ENCODE peak calls at places on chromosomes 4 and X, in nine cellular contexts. One of them, this sample, is unnamed.

GRCh38 chrX:151713859-151714258 is 2.0 kb upstream of the FATE1 start:
- DNase-seq in Caki2: peak
- DNase-seq in neuronal stem cell: no peak
- DNase-seq in CD8-positive, alpha-beta T cell: no peak
- DNase-seq in substantia nigra: no peak
- DNase-seq in naive thymus-derived CD4-positive, alpha-beta T cell: no peak
- DNase-seq in NCI-H460: peak
- DNase-seq in activated T-helper 1 cell treated with anti-CD3 and anti-CD28 coated beads, Interleukin-12 subunit alpha, Interleukin-12 subunit beta, Interleukin-2, Interleukin-4 antibody, amounts not matched to agents 30 ng/mL and 10 ng/mL and 1 ng/mL, durations not matched to agents 14 hours and 24 hours and 36 hours: no peak
- DNase-seq in BE2C: peak
- DNase-seq in this sample: no peak

GRCh38 chr4:137025484-137026059 is 506.7 kb downstream of the PCDH18 start:
- DNase-seq in Caki2: no peak
- DNase-seq in neuronal stem cell: no peak
- DNase-seq in CD8-positive, alpha-beta T cell: no peak
- DNase-seq in substantia nigra: no peak
- DNase-seq in naive thymus-derived CD4-positive, alpha-beta T cell: no peak
- DNase-seq in NCI-H460: no peak
- DNase-seq in activated T-helper 1 cell treated with anti-CD3 and anti-CD28 coated beads, Interleukin-12 subunit alpha, Interleukin-12 subunit beta, Interleukin-2, Interleukin-4 antibody, amounts not matched to agents 30 ng/mL and 10 ng/mL and 1 ng/mL, durations not matched to agents 14 hours and 24 hours and 36 hours: no peak
- DNase-seq in BE2C: no peak
- DNase-seq in this sample: no peak

GRCh38 chr4:126207892-126208291 is 893.1 kb downstream of the FAT4 start:
- DNase-seq in Caki2: no peak
- DNase-seq in neuronal stem cell: no peak
- DNase-seq in CD8-positive, alpha-beta T cell: no peak
- DNase-seq in substantia nigra: no peak
- DNase-seq in naive thymus-derived CD4-positive, alpha-beta T cell: no peak
- DNase-seq in NCI-H460: no peak
- DNase-seq in activated T-helper 1 cell treated with anti-CD3 and anti-CD28 coated beads, Interleukin-12 subunit alpha, Interleukin-12 subunit beta, Interleukin-2, Interleukin-4 antibody, amounts not matched to agents 30 ng/mL and 10 ng/mL and 1 ng/mL, durations not matched to agents 14 hours and 24 hours and 36 hours: no peak
- DNase-seq in BE2C: no peak
- DNase-seq in this sample: no peak

GRCh38 chr4:137502730-137503129 is 29.6 kb downstream of the PCDH18 start:
- DNase-seq in Caki2: no peak
- DNase-seq in neuronal stem cell: no peak
- DNase-seq in CD8-positive, alpha-beta T cell: no peak
- DNase-seq in substantia nigra: no peak
- DNase-seq in naive thymus-derived CD4-positive, alpha-beta T cell: no peak
- DNase-seq in NCI-H460: no peak
- DNase-seq in activated T-helper 1 cell treated with anti-CD3 and anti-CD28 coated beads, Interleukin-12 subunit alpha, Interleukin-12 subunit beta, Interleukin-2, Interleukin-4 antibody, amounts not matched to agents 30 ng/mL and 10 ng/mL and 1 ng/mL, durations not matched to agents 14 hours and 24 hours and 36 hours: no peak
- DNase-seq in BE2C: no peak
- DNase-seq in this sample: no peak

GRCh38 chrX:90040807-90041206 is 119.1 kb downstream of the TGIF2LX start:
- DNase-seq in Caki2: no peak
- DNase-seq in neuronal stem cell: no peak
- DNase-seq in CD8-positive, alpha-beta T cell: no peak
- DNase-seq in substantia nigra: no peak
- DNase-seq in naive thymus-derived CD4-positive, alpha-beta T cell: no peak
- DNase-seq in NCI-H460: no peak
- DNase-seq in activated T-helper 1 cell treated with anti-CD3 and anti-CD28 coated beads, Interleukin-12 subunit alpha, Interleukin-12 subunit beta, Interleukin-2, Interleukin-4 antibody, amounts not matched to agents 30 ng/mL and 10 ng/mL and 1 ng/mL, durations not matched to agents 14 hours and 24 hours and 36 hours: no peak
- DNase-seq in BE2C: no peak
- DNase-seq in this sample: no peak

GRCh38 chr4:82618321-82618720 is 56.5 kb upstream of the TMEM150C start:
- DNase-seq in Caki2: no peak
- DNase-seq in neuronal stem cell: no peak
- DNase-seq in CD8-positive, alpha-beta T cell: no peak
- DNase-seq in substantia nigra: no peak
- DNase-seq in naive thymus-derived CD4-positive, alpha-beta T cell: no peak
- DNase-seq in NCI-H460: no peak
- DNase-seq in activated T-helper 1 cell treated with anti-CD3 and anti-CD28 coated beads, Interleukin-12 subunit alpha, Interleukin-12 subunit beta, Interleukin-2, Interleukin-4 antibody, amounts not matched to agents 30 ng/mL and 10 ng/mL and 1 ng/mL, durations not matched to agents 14 hours and 24 hours and 36 hours: no peak
- DNase-seq in BE2C: peak
- DNase-seq in this sample: no peak

GRCh38 chr4:55947912-55948725 is 626 bp upstream of the CEP135 start:
- DNase-seq in Caki2: peak
- DNase-seq in neuronal stem cell: no peak
- DNase-seq in CD8-positive, alpha-beta T cell: peak
- DNase-seq in substantia nigra: no peak
- DNase-seq in naive thymus-derived CD4-positive, alpha-beta T cell: no peak
- DNase-seq in NCI-H460: peak
- DNase-seq in activated T-helper 1 cell treated with anti-CD3 and anti-CD28 coated beads, Interleukin-12 subunit alpha, Interleukin-12 subunit beta, Interleukin-2, Interleukin-4 antibody, amounts not matched to agents 30 ng/mL and 10 ng/mL and 1 ng/mL, durations not matched to agents 14 hours and 24 hours and 36 hours: peak
- DNase-seq in BE2C: no peak
- DNase-seq in this sample: no peak

GRCh38 chr4:16250665-16251365 is 24.5 kb upstream of the TAPT1 start:
- DNase-seq in Caki2: peak
- DNase-seq in neuronal stem cell: no peak
- DNase-seq in CD8-positive, alpha-beta T cell: no peak
- DNase-seq in substantia nigra: no peak
- DNase-seq in naive thymus-derived CD4-positive, alpha-beta T cell: no peak
- DNase-seq in NCI-H460: no peak
- DNase-seq in activated T-helper 1 cell treated with anti-CD3 and anti-CD28 coated beads, Interleukin-12 subunit alpha, Interleukin-12 subunit beta, Interleukin-2, Interleukin-4 antibody, amounts not matched to agents 30 ng/mL and 10 ng/mL and 1 ng/mL, durations not matched to agents 14 hours and 24 hours and 36 hours: no peak
- DNase-seq in BE2C: no peak
- DNase-seq in this sample: no peak

GRCh38 chr4:175252642-175253041 is 334.5 kb downstream of the ADAM29 start:
- DNase-seq in Caki2: no peak
- DNase-seq in neuronal stem cell: no peak
- DNase-seq in CD8-positive, alpha-beta T cell: no peak
- DNase-seq in substantia nigra: no peak
- DNase-seq in naive thymus-derived CD4-positive, alpha-beta T cell: no peak
- DNase-seq in NCI-H460: no peak
- DNase-seq in activated T-helper 1 cell treated with anti-CD3 and anti-CD28 coated beads, Interleukin-12 subunit alpha, Interleukin-12 subunit beta, Interleukin-2, Interleukin-4 antibody, amounts not matched to agents 30 ng/mL and 10 ng/mL and 1 ng/mL, durations not matched to agents 14 hours and 24 hours and 36 hours: no peak
- DNase-seq in BE2C: no peak
- DNase-seq in this sample: no peak

GRCh38 chr4:153592090-153592489 is 92.0 kb upstream of the TLR2 start:
- DNase-seq in Caki2: no peak
- DNase-seq in neuronal stem cell: no peak
- DNase-seq in CD8-positive, alpha-beta T cell: no peak
- DNase-seq in substantia nigra: no peak
- DNase-seq in naive thymus-derived CD4-positive, alpha-beta T cell: no peak
- DNase-seq in NCI-H460: no peak
- DNase-seq in activated T-helper 1 cell treated with anti-CD3 and anti-CD28 coated beads, Interleukin-12 subunit alpha, Interleukin-12 subunit beta, Interleukin-2, Interleukin-4 antibody, amounts not matched to agents 30 ng/mL and 10 ng/mL and 1 ng/mL, durations not matched to agents 14 hours and 24 hours and 36 hours: no peak
- DNase-seq in BE2C: no peak
- DNase-seq in this sample: no peak

GRCh38 chr4:7153711-7154110 is 38.6 kb upstream of the SORCS2 start:
- DNase-seq in Caki2: no peak
- DNase-seq in neuronal stem cell: no peak
- DNase-seq in CD8-positive, alpha-beta T cell: no peak
- DNase-seq in substantia nigra: no peak
- DNase-seq in naive thymus-derived CD4-positive, alpha-beta T cell: no peak
- DNase-seq in NCI-H460: no peak
- DNase-seq in activated T-helper 1 cell treated with anti-CD3 and anti-CD28 coated beads, Interleukin-12 subunit alpha, Interleukin-12 subunit beta, Interleukin-2, Interleukin-4 antibody, amounts not matched to agents 30 ng/mL and 10 ng/mL and 1 ng/mL, durations not matched to agents 14 hours and 24 hours and 36 hours: no peak
- DNase-seq in BE2C: peak
- DNase-seq in this sample: no peak

GRCh38 chr4:13844740-13845139 is 217.2 kb upstream of the BOD1L1 start:
- DNase-seq in Caki2: no peak
- DNase-seq in neuronal stem cell: no peak
- DNase-seq in CD8-positive, alpha-beta T cell: no peak
- DNase-seq in substantia nigra: no peak
- DNase-seq in naive thymus-derived CD4-positive, alpha-beta T cell: no peak
- DNase-seq in NCI-H460: no peak
- DNase-seq in activated T-helper 1 cell treated with anti-CD3 and anti-CD28 coated beads, Interleukin-12 subunit alpha, Interleukin-12 subunit beta, Interleukin-2, Interleukin-4 antibody, amounts not matched to agents 30 ng/mL and 10 ng/mL and 1 ng/mL, durations not matched to agents 14 hours and 24 hours and 36 hours: no peak
- DNase-seq in BE2C: no peak
- DNase-seq in this sample: no peak

GRCh38 chr4:168908093-168908492 is 102.0 kb downstream of the CBR4 start:
- DNase-seq in Caki2: no peak
- DNase-seq in neuronal stem cell: no peak
- DNase-seq in CD8-positive, alpha-beta T cell: no peak
- DNase-seq in substantia nigra: no peak
- DNase-seq in naive thymus-derived CD4-positive, alpha-beta T cell: no peak
- DNase-seq in NCI-H460: no peak
- DNase-seq in activated T-helper 1 cell treated with anti-CD3 and anti-CD28 coated beads, Interleukin-12 subunit alpha, Interleukin-12 subunit beta, Interleukin-2, Interleukin-4 antibody, amounts not matched to agents 30 ng/mL and 10 ng/mL and 1 ng/mL, durations not matched to agents 14 hours and 24 hours and 36 hours: no peak
- DNase-seq in BE2C: no peak
- DNase-seq in this sample: no peak

GRCh38 chrX:20019672-20020365 is 29.0 kb upstream of the BCLAF3 start:
- DNase-seq in Caki2: no peak
- DNase-seq in neuronal stem cell: no peak
- DNase-seq in CD8-positive, alpha-beta T cell: no peak
- DNase-seq in substantia nigra: no peak
- DNase-seq in naive thymus-derived CD4-positive, alpha-beta T cell: no peak
- DNase-seq in NCI-H460: no peak
- DNase-seq in activated T-helper 1 cell treated with anti-CD3 and anti-CD28 coated beads, Interleukin-12 subunit alpha, Interleukin-12 subunit beta, Interleukin-2, Interleukin-4 antibody, amounts not matched to agents 30 ng/mL and 10 ng/mL and 1 ng/mL, durations not matched to agents 14 hours and 24 hours and 36 hours: no peak
- DNase-seq in BE2C: no peak
- DNase-seq in this sample: no peak

GRCh38 chrX:85836868-85837267 is 210.5 kb downstream of the CHM start:
- DNase-seq in Caki2: no peak
- DNase-seq in neuronal stem cell: no peak
- DNase-seq in CD8-positive, alpha-beta T cell: no peak
- DNase-seq in substantia nigra: no peak
- DNase-seq in naive thymus-derived CD4-positive, alpha-beta T cell: no peak
- DNase-seq in NCI-H460: no peak
- DNase-seq in activated T-helper 1 cell treated with anti-CD3 and anti-CD28 coated beads, Interleukin-12 subunit alpha, Interleukin-12 subunit beta, Interleukin-2, Interleukin-4 antibody, amounts not matched to agents 30 ng/mL and 10 ng/mL and 1 ng/mL, durations not matched to agents 14 hours and 24 hours and 36 hours: no peak
- DNase-seq in BE2C: no peak
- DNase-seq in this sample: no peak

GRCh38 chrX:154471870-154472684 is 7.0 kb downstream of the LAGE3 start:
- DNase-seq in Caki2: no peak
- DNase-seq in neuronal stem cell: no peak
- DNase-seq in CD8-positive, alpha-beta T cell: no peak
- DNase-seq in substantia nigra: no peak
- DNase-seq in naive thymus-derived CD4-positive, alpha-beta T cell: no peak
- DNase-seq in NCI-H460: no peak
- DNase-seq in activated T-helper 1 cell treated with anti-CD3 and anti-CD28 coated beads, Interleukin-12 subunit alpha, Interleukin-12 subunit beta, Interleukin-2, Interleukin-4 antibody, amounts not matched to agents 30 ng/mL and 10 ng/mL and 1 ng/mL, durations not matched to agents 14 hours and 24 hours and 36 hours: no peak
- DNase-seq in BE2C: no peak
- DNase-seq in this sample: no peak

GRCh38 chrX:138756234-138756633 is 44.7 kb upstream of the FGF13 start:
- DNase-seq in Caki2: peak
- DNase-seq in neuronal stem cell: peak
- DNase-seq in CD8-positive, alpha-beta T cell: no peak
- DNase-seq in substantia nigra: no peak
- DNase-seq in naive thymus-derived CD4-positive, alpha-beta T cell: no peak
- DNase-seq in NCI-H460: peak
- DNase-seq in activated T-helper 1 cell treated with anti-CD3 and anti-CD28 coated beads, Interleukin-12 subunit alpha, Interleukin-12 subunit beta, Interleukin-2, Interleukin-4 antibody, amounts not matched to agents 30 ng/mL and 10 ng/mL and 1 ng/mL, durations not matched to agents 14 hours and 24 hours and 36 hours: no peak
- DNase-seq in BE2C: no peak
- DNase-seq in this sample: no peak

GRCh38 chrX:122941801-122942200 is 242.3 kb upstream of the GRIA3 start:
- DNase-seq in Caki2: no peak
- DNase-seq in neuronal stem cell: no peak
- DNase-seq in CD8-positive, alpha-beta T cell: no peak
- DNase-seq in substantia nigra: no peak
- DNase-seq in naive thymus-derived CD4-positive, alpha-beta T cell: no peak
- DNase-seq in NCI-H460: no peak
- DNase-seq in activated T-helper 1 cell treated with anti-CD3 and anti-CD28 coated beads, Interleukin-12 subunit alpha, Interleukin-12 subunit beta, Interleukin-2, Interleukin-4 antibody, amounts not matched to agents 30 ng/mL and 10 ng/mL and 1 ng/mL, durations not matched to agents 14 hours and 24 hours and 36 hours: no peak
- DNase-seq in BE2C: no peak
- DNase-seq in this sample: no peak

GRCh38 chrX:71909956-71910355 is 689 bp upstream of the NHSL2 start:
- DNase-seq in Caki2: peak
- DNase-seq in neuronal stem cell: peak
- DNase-seq in CD8-positive, alpha-beta T cell: no peak
- DNase-seq in substantia nigra: no peak
- DNase-seq in naive thymus-derived CD4-positive, alpha-beta T cell: no peak
- DNase-seq in NCI-H460: no peak
- DNase-seq in activated T-helper 1 cell treated with anti-CD3 and anti-CD28 coated beads, Interleukin-12 subunit alpha, Interleukin-12 subunit beta, Interleukin-2, Interleukin-4 antibody, amounts not matched to agents 30 ng/mL and 10 ng/mL and 1 ng/mL, durations not matched to agents 14 hours and 24 hours and 36 hours: no peak
- DNase-seq in BE2C: no peak
- DNase-seq in this sample: no peak

GRCh38 chrX:111349098-111349497 is 62.9 kb downstream of the DCX start:
- DNase-seq in Caki2: no peak
- DNase-seq in neuronal stem cell: no peak
- DNase-seq in CD8-positive, alpha-beta T cell: no peak
- DNase-seq in substantia nigra: no peak
- DNase-seq in naive thymus-derived CD4-positive, alpha-beta T cell: no peak
- DNase-seq in NCI-H460: no peak
- DNase-seq in activated T-helper 1 cell treated with anti-CD3 and anti-CD28 coated beads, Interleukin-12 subunit alpha, Interleukin-12 subunit beta, Interleukin-2, Interleukin-4 antibody, amounts not matched to agents 30 ng/mL and 10 ng/mL and 1 ng/mL, durations not matched to agents 14 hours and 24 hours and 36 hours: no peak
- DNase-seq in BE2C: no peak
- DNase-seq in this sample: no peak

GRCh38 chr4:106569151-106570029 is 200.8 kb upstream of the GIMD1 start:
- DNase-seq in Caki2: no peak
- DNase-seq in neuronal stem cell: no peak
- DNase-seq in CD8-positive, alpha-beta T cell: no peak
- DNase-seq in substantia nigra: no peak
- DNase-seq in naive thymus-derived CD4-positive, alpha-beta T cell: no peak
- DNase-seq in NCI-H460: no peak
- DNase-seq in activated T-helper 1 cell treated with anti-CD3 and anti-CD28 coated beads, Interleukin-12 subunit alpha, Interleukin-12 subunit beta, Interleukin-2, Interleukin-4 antibody, amounts not matched to agents 30 ng/mL and 10 ng/mL and 1 ng/mL, durations not matched to agents 14 hours and 24 hours and 36 hours: no peak
- DNase-seq in BE2C: no peak
- DNase-seq in this sample: no peak

GRCh38 chr4:174217273-174218126 is 66.0 kb downstream of the FBXO8 start:
- DNase-seq in Caki2: no peak
- DNase-seq in neuronal stem cell: peak
- DNase-seq in CD8-positive, alpha-beta T cell: no peak
- DNase-seq in substantia nigra: no peak
- DNase-seq in naive thymus-derived CD4-positive, alpha-beta T cell: no peak
- DNase-seq in NCI-H460: no peak
- DNase-seq in activated T-helper 1 cell treated with anti-CD3 and anti-CD28 coated beads, Interleukin-12 subunit alpha, Interleukin-12 subunit beta, Interleukin-2, Interleukin-4 antibody, amounts not matched to agents 30 ng/mL and 10 ng/mL and 1 ng/mL, durations not matched to agents 14 hours and 24 hours and 36 hours: no peak
- DNase-seq in BE2C: peak
- DNase-seq in this sample: no peak